ENCODE peak calls at places on chromosomes 1 and 21, in six cellular contexts. J is fibroblast of mammary gland, Z is stomach, H is HL-60, C is brain microvascular endothelial cell, M is BJ. U is an unnamed sample.

GRCh38 chr1:239606850-239607400 is 220.6 kb downstream of the CHRM3 start:
- DNase-seq in J (no peak), Z (no peak), H (no peak), C (no peak), M (no peak), U (no peak)

GRCh38 chr1:100795646-100795985 is 76.1 kb downstream of the VCAM1 start:
- DNase-seq in J (no peak), Z (no peak), H (no peak), C (no peak), M (no peak), U (no peak)

GRCh38 chr1:112381324-112382076 is 14.5 kb upstream of the CTTNBP2NL start:
- DNase-seq in J (no peak), Z (no peak), H (no peak), C (no peak), M (no peak), U (no peak)

GRCh38 chr1:30324251-30325084 is 398.9 kb downstream of the MATN1 start:
- DNase-seq in J (no peak), Z (peak), H (no peak), C (no peak), M (no peak), U (no peak)

GRCh38 chr1:202283379-202283844 is 58.3 kb downstream of the UBE2T start:
- DNase-seq in J (peak), Z (no peak), H (no peak), C (no peak), M (peak), U (peak)

GRCh38 chr21:45912611-45913415 is 68.8 kb upstream of the COL6A1 start:
- DNase-seq in J (no peak), Z (no peak), H (no peak), C (no peak), M (no peak), U (no peak)

GRCh38 chr1:183033205-183033604 is 10.0 kb downstream of the LAMC1 start:
- DNase-seq in J (no peak), Z (no peak), H (no peak), C (no peak), M (no peak), U (no peak)

GRCh38 chr1:165162671-165163241 is 193.8 kb downstream of the LMX1A start:
- DNase-seq in J (no peak), Z (no peak), H (no peak), C (no peak), M (no peak), U (no peak)

GRCh38 chr1:185853739-185854138 is 119.5 kb downstream of the HMCN1 start:
- DNase-seq in J (peak), Z (no peak), H (no peak), C (peak), M (peak), U (peak)

GRCh38 chr1:245074898-245075297 is 79.9 kb upstream of the KIF26B start:
- DNase-seq in J (no peak), Z (no peak), H (no peak), C (no peak), M (no peak), U (no peak)

GRCh38 chr1:104378414-104378813 is 628.7 kb downstream of the AMY1C start:
- DNase-seq in J (no peak), Z (no peak), H (no peak), C (no peak), M (no peak), U (no peak)

GRCh38 chr1:163191301-163191700 is 11.4 kb downstream of the RGS5 start:
- DNase-seq in J (no peak), Z (no peak), H (no peak), C (no peak), M (no peak), U (no peak)

GRCh38 chr1:32351077-32351858 is 11.0 kb downstream of the FAM229A start:
- DNase-seq in J (peak), Z (peak), H (peak), C (peak), M (peak), U (peak)

GRCh38 chr1:19453843-19454242 is 31.5 kb downstream of the CAPZB start:
- DNase-seq in J (no peak), Z (no peak), H (no peak), C (no peak), M (no peak), U (no peak)

GRCh38 chr1:62109124-62109523 is 85.5 kb upstream of the L1TD1 start:
- DNase-seq in J (no peak), Z (no peak), H (no peak), C (no peak), M (no peak), U (no peak)

GRCh38 chr1:41674501-41674900 is 190.0 kb upstream of the EDN2 start:
- DNase-seq in J (no peak), Z (no peak), H (no peak), C (no peak), M (no peak), U (no peak)

GRCh38 chr21:38359835-38360234 is 103.0 kb downstream of the KCNJ15 start:
- DNase-seq in J (no peak), Z (no peak), H (no peak), C (no peak), M (no peak), U (no peak)

GRCh38 chr1:22104865-22105437 is 37.9 kb downstream of the WNT4 start:
- DNase-seq in J (no peak), Z (no peak), H (no peak), C (no peak), M (no peak), U (no peak)

GRCh38 chr1:5721634-5722215 is 270.5 kb downstream of the NPHP4 start:
- DNase-seq in J (no peak), Z (no peak), H (no peak), C (no peak), M (no peak), U (no peak)

GRCh38 chr1:203148127-203148526 is 20.6 kb downstream of the ADORA1 start:
- DNase-seq in J (no peak), Z (peak), H (no peak), C (no peak), M (no peak), U (no peak)

DNA sequence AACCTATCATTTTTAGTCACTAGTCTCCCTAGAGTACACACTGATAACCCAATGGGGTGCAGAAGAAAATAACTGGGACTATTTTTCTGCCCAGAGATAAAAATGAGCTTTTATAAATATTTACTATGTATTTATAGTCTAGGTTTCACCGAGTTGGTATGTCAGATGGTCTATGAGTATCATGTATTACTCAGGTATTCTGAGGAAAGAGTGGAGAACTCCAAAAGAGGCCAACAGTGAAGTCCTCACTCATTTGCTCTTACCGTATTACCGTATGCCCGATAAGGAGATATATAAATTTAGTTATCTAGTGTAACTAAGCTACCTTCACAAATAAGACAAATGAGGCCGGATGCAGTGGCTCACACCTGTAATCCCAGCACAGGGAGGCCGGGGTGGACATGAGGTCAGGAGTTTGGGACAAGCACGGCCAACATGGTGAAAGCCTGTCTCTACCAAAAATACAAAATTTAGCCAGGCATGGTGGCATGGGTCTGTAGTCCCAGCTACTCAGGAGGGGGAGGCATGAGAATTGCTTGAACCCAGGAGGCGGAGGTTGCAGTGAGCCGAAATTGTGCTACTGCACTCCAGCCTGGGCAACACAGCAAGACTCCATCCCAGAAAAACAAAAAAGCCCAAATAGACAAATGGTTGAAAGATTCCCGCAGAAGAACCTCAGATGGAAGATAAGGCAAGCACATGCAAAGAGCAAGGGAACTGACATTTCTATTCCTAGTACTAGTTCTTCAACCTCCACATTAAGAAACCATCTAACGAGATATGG is 15.6 kb downstream of the CSDE1 start:
- DNase-seq in J (no peak), Z (no peak), H (no peak), C (no peak), M (no peak), U (no peak)
- H3K4me3 ChIP-seq in J (no peak), Z (no peak), H (no peak), C (no peak), M (no peak), U (no peak)

GRCh38 chr1:158607296-158607695 is 2.2 kb downstream of the OR10Z1 start:
- DNase-seq in J (no peak), Z (no peak), H (no peak), C (no peak), M (no peak), U (no peak)
- TF ChIP-seq CTCF in J (no peak), Z (no peak), H (no peak), C (no peak), M (no peak), U (no peak)

DNA sequence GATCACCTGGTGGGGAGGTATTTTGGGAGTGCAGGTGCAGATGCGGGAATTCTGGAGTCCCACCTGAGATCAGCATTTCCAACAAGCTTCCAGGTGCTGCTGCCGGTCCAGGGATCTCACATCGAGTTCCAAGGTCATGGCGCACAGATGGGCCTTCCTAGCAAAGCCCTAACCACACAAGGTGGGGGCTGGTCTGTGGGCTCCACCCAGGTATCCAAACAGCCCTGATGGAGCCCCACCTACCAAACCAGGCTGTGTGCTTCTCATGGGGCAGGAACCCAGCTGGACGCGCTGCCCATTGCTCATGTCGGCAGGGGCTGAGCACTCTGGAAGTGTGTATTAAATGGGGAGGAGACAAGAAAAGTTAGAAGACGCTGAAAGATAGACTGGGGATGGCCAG is 35.0 kb upstream of the TMEM51 start:
- DNase-seq in J (no peak), Z (no peak), H (no peak), C (no peak), M (no peak), U (no peak)
- H3K4me3 ChIP-seq in J (no peak), Z (no peak), H (no peak), C (no peak), M (no peak), U (no peak)

GRCh38 chr1:77282866-77283539 is 1.2 kb downstream of the AK5 start:
- DNase-seq in J (no peak), Z (no peak), H (no peak), C (no peak), M (no peak), U (no peak)

GRCh38 chr1:77281491-77282186 is at the start of gene AK5:
- DNase-seq in J (peak), Z (peak), H (no peak), C (no peak), M (no peak), U (no peak)

GRCh38 chr1:77283701-77284425 is 2.0 kb downstream of the AK5 start:
- DNase-seq in J (no peak), Z (no peak), H (no peak), C (no peak), M (no peak), U (no peak)

GRCh38 chr1:77280962-77281361 is 857 bp upstream of the AK5 start:
- DNase-seq in J (no peak), Z (no peak), H (no peak), C (no peak), M (no peak), U (no peak)

GRCh38 chr1:77282187-77282865 is 507 bp downstream of the AK5 start:
- DNase-seq in J (peak), Z (no peak), H (no peak), C (no peak), M (no peak), U (no peak)
- TF ChIP-seq CTCF in J (no peak), Z (no peak), H (no peak), C (no peak), M (no peak), U (no peak)